ENCODE peak calls at places on chromosomes 5 and 9, in eight cellular contexts. S, T, H, W, K, D, L and Y are unnamed samples.

GRCh38 chr5:172788771-172789686 is 18.0 kb upstream of the DUSP1 start:
- DNase-seq in T (no peak), L (no peak), K (no peak), D (no peak), H (no peak), S (no peak), W (no peak), Y (peak)

GRCh38 chr5:77892061-77893010 is 116.2 kb upstream of the TBCA start:
- DNase-seq in D (no peak), W (no peak), K (no peak), H (no peak), S (no peak), T (no peak), L (no peak), Y (no peak)

GRCh38 chr5:125210241-125210947 is 464.0 kb upstream of the ZNF608 start:
- DNase-seq in W (peak), D (no peak), H (no peak), T (no peak), K (no peak), S (no peak), L (no peak), Y (no peak)

GRCh38 chr9:22030101-22030598 is 21.0 kb upstream of the CDKN2B start:
- DNase-seq in S (no peak), K (no peak), H (no peak), D (no peak), T (no peak), W (peak), L (no peak), Y (peak)

GRCh38 chr5:40652441-40653220 is 27.1 kb upstream of the PTGER4 start:
- DNase-seq in H (no peak), W (no peak), K (no peak), D (no peak), L (peak), T (peak), S (no peak), Y (no peak)

GRCh38 chr5:147403659-147404640 is 105.9 kb downstream of the DPYSL3 start:
- DNase-seq in L (no peak), T (no peak), W (peak), H (peak), S (no peak), K (no peak), D (no peak), Y (peak)

GRCh38 chr5:128782446-128782845 is 182.8 kb upstream of the SLC27A6 start:
- DNase-seq in W (peak), K (no peak), D (no peak), T (no peak), H (no peak), L (no peak), S (no peak), Y (no peak)

GRCh38 chr9:3508531-3509374 is 17.0 kb downstream of the RFX3 start:
- DNase-seq in S (no peak), D (peak), H (no peak), W (peak), L (no peak), K (no peak), T (no peak), Y (peak)

GRCh38 chr5:112257961-112258360 is 161.1 kb downstream of the EPB41L4A start:
- DNase-seq in H (no peak), S (no peak), L (no peak), K (no peak), W (no peak), T (no peak), D (no peak), Y (no peak)

GRCh38 chr9:132367613-132368305 is 13.0 kb upstream of the SETX start:
- DNase-seq in L (no peak), W (peak), T (no peak), K (no peak), H (no peak), D (peak), S (no peak), Y (no peak)